ENCODE peak calls at places on chromosomes 11 and 22, in ten cellular contexts. H, I, V, O, J, M, Q, C, B and T are unnamed samples.

GRCh38 chr11:75667268-75667830 is 1.5 kb downstream of the MAP6 start:
- DNase-seq in J (no peak), I (no peak), H (no peak), O (no peak), M (peak; percentile 33), C (peak; percentile 64), Q (peak; percentile 80), B (peak; percentile 48), V (no peak), T (peak; percentile 40)

GRCh38 chr22:48299124-48299523 is 1528.5 kb downstream of the BRD1 start:
- DNase-seq in C (no peak), M (no peak), O (no peak), J (no peak), V (no peak), I (no peak), Q (no peak), H (no peak), B (no peak), T (no peak)

GRCh38 chr11:27718346-27718852 is 18.1 kb upstream of the BDNF start:
- DNase-seq in B (peak; percentile 92), J (peak; percentile 39), O (no peak), V (peak; percentile 93), I (no peak), H (peak; percentile 95), C (peak; percentile 91), Q (peak; percentile 91), M (no peak), T (peak; percentile 20)

GRCh38 chr22:23301591-23301990 is 121.3 kb downstream of the BCR start:
- DNase-seq in V (no peak), J (no peak), B (no peak), H (no peak), I (no peak), M (no peak), C (no peak), Q (no peak), O (no peak), T (peak; percentile 14)

GRCh38 chr22:39959640-39960447 is at the start of gene TMA7B:
- DNase-seq in O (peak; percentile 77), J (peak; percentile 58), V (peak; percentile 21), C (peak; percentile 61), I (peak; percentile 52), M (no peak), H (peak; percentile 75), Q (no peak), B (peak; percentile 78), T (no peak)

GRCh38 chr11:128406365-128406706 is 181.0 kb downstream of the ETS1 start:
- DNase-seq in I (no peak), C (no peak), M (no peak), B (peak; percentile 53), J (no peak), H (no peak), V (no peak), O (peak; percentile 78), Q (no peak), T (no peak)

GRCh38 chr22:20084547-20085413 is 4.7 kb downstream of the DGCR8 start:
- DNase-seq in M (no peak), C (peak; percentile 79), V (no peak), O (no peak), I (no peak), Q (peak; percentile 71), H (no peak), B (peak; percentile 27), J (no peak), T (no peak)

GRCh38 chr11:114705280-114706024 is 27.1 kb downstream of the NXPE2 start:
- DNase-seq in B (no peak), C (no peak), M (peak; percentile 33), H (no peak), J (no peak), I (no peak), V (no peak), Q (no peak), O (no peak), T (peak; percentile 57)

GRCh38 chr11:112216591-112217105 is 9.6 kb upstream of the PTS start:
- DNase-seq in C (no peak), B (peak; percentile 8), M (no peak), Q (no peak), I (no peak), H (peak; percentile 83), J (no peak), O (peak; percentile 26), V (peak; percentile 51), T (no peak)

GRCh38 chr22:24968066-24968561 is 15.6 kb downstream of the KIAA1671 start:
- DNase-seq in C (peak; percentile 54), B (peak; percentile 56), J (peak; percentile 71), I (no peak), H (no peak), M (no peak), V (no peak), Q (no peak), O (no peak), T (no peak)

GRCh38 chr11:57424137-57424801 is 2.7 kb downstream of the SLC43A3 start:
- DNase-seq in J (no peak), C (no peak), M (no peak), Q (no peak), V (no peak), O (no peak), I (no peak), B (no peak), H (no peak), T (no peak)

GRCh38 chr11:57421805-57422204 is 5.1 kb downstream of the SLC43A3 start:
- DNase-seq in Q (no peak), I (no peak), M (no peak), B (no peak), C (no peak), H (no peak), J (no peak), V (no peak), O (no peak), T (no peak)

GRCh38 chr11:57424802-57425564 is 1.9 kb downstream of the SLC43A3 start:
- DNase-seq in B (peak; percentile 83), H (peak; percentile 95), Q (peak; percentile 48), O (peak; percentile 53), V (peak; percentile 66), C (peak; percentile 40), J (peak; percentile 81), I (peak; percentile 63), M (peak; percentile 61), T (peak; percentile 82)

GRCh38 chr11:57421066-57421465 is 5.9 kb downstream of the SLC43A3 start:
- DNase-seq in H (no peak), C (no peak), J (no peak), V (no peak), B (no peak), O (no peak), M (no peak), Q (no peak), I (no peak), T (no peak)

DNA sequence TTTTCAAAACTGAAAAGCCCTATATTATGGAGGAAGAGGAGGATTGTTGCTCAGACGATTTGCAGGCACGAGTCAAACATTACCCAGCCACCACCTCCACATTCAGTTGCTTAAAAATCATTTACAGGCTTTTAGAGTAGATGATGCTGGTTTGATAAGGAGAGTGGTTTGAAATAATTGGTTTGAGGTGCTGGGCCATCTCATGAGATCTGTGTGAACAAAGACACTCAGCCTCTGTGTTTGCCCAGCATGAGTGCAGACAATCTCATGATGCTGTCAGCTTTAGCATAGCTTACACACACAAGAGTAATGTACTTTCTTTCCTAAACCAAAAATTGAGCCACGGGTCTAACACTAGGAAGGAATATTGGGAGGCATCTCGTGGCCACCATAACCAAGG is 4.3 kb downstream of the SLC43A3 start:
- DNase-seq in O (no peak), C (no peak), B (no peak), J (no peak), H (no peak), I (no peak), V (no peak), Q (no peak), M (no peak), T (no peak)
- H3K27ac ChIP-seq in O (no peak overlapping the region), C (no peak overlapping the region), B (no peak overlapping the region), J (no peak overlapping the region), H (no peak overlapping the region), I (no peak overlapping the region), V (no peak overlapping the region), Q (no peak overlapping the region), M (no peak overlapping the region), T (no peak overlapping the region)

DNA sequence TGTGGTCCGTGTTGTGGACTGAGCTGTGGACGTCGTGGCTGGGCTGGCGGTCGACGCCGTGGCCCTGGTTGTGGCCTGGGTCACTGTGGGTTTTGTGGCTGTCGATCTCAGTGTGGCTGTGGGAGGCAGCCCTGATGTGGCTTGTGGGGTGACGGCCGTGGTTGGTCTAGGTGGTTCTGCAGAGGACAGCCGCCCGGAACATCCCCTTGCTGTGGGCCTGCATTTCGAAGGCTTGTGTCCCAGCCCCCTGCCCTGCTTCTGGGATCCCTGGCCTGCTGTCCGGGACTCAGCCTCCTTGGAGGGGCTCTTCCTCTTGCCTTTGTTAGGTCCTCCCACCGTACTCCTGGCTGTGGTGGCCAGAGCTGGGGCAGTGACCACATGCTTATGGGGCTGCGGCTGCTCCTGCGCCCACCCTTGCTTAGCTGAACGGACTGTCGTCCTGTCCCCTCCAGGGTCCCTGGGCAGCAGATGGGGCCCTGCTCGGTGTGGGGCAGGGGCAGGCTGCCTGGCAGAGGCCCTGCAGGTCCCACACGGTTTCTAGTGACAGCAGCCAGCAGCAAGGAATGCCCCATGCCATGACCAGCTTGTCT is 17.1 kb downstream of the MUC6 start:
- DNase-seq in J (no peak), H (no peak), C (no peak), M (no peak), B (no peak), Q (no peak), O (no peak), I (no peak), V (no peak), T (no peak)
- H3K27ac ChIP-seq in J (no peak overlapping the region), H (no peak overlapping the region), C (no peak overlapping the region), M (no peak overlapping the region), B (no peak overlapping the region), Q (no peak overlapping the region), O (no peak overlapping the region), I (no peak overlapping the region), V (no peak overlapping the region), T (no peak overlapping the region)

GRCh38 chr11:116686891-116687290 is 85.9 kb downstream of the BUD13 start:
- DNase-seq in H (no peak), Q (peak; percentile 39), I (no peak), B (no peak), M (no peak), C (no peak), J (no peak), O (no peak), V (no peak), T (no peak)
- H3K27ac ChIP-seq in H (no peak overlapping the region), Q (no peak overlapping the region), I (no peak overlapping the region), B (no peak overlapping the region), M (no peak overlapping the region), C (no peak overlapping the region), J (no peak overlapping the region), O (no peak overlapping the region), V (no peak overlapping the region), T (no peak overlapping the region)

DNA sequence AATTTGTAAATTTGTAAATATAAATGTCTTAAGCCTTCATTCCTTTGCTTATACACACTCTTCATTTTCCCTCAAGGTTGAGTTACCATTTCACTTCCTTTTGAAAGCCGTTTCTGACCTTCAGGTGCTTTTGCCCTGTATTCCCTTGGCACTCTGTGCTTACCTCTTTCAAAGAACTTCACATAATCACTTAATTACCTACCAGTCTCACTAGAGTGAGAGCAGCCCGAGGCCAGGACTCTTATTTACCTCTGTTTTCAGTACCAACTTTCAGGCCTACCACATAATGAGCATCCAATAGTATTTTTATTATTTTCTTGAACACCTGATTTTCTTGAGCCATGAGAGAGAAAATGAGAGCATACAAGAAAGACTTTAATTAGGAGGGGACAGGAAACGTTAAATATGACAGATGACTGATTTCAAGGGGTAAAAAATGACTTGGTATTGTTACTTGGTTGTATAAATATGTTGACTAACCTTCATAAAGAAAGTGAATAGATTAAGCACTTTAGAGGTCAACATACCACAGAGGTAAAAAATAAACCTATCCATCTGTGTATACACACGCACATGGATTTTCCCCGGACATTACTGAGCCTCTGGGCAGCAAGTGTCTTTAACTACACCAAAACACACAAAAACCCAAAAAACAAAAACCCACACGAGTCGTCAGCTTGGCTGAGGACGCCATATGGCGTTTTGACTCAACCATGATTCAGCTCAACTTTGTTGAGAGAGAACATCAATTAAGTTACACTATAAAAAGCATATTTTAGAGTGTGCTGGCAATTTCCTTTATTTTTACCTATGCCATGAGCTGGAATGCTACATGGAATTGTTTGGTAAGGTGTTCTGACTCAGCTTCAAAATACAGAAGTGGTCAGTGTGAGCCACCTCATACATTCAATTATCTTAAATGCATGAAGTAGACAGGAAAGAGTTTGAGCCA is 7.6 kb downstream of the ATXN10 start:
- DNase-seq in M (no peak), O (peak; percentile 78), J (peak; percentile 81), C (no peak), Q (no peak), B (peak; percentile 88), I (no peak), V (peak; percentile 55), H (peak; percentile 91), T (no peak)
- H3K27ac ChIP-seq in M (no peak overlapping the region), O (peak overlapping the region; percentile 50), J (no peak overlapping the region), C (no peak overlapping the region), Q (no peak overlapping the region), B (peak overlapping the region; percentile 88), I (no peak overlapping the region), V (peak overlapping the region; percentile 92), H (peak overlapping the region; percentile 35), T (no peak overlapping the region)